ENCODE peak calls at places on chromosomes 7 and 10, in nine cellular contexts. One of them, this sample, is unnamed.

GRCh38 chr10:25766687-25767221 is 167.3 kb upstream of the MYO3A start:
- DNase-seq in left ventricle myocardium inferior: no peak
- DNase-seq in uterus: no peak
- DNase-seq in progenitor cell of endocrine pancreas: no peak
- DNase-seq in adrenal gland: no peak
- DNase-seq in astrocyte of the cerebellum: no peak
- DNase-seq in heart right ventricle: no peak
- DNase-seq in bronchial epithelial cell: no peak
- DNase-seq in H1: peak; percentile 73
- DNase-seq in this sample: no peak

GRCh38 chr7:7017707-7018265 is 164.6 kb upstream of the C1GALT1 start:
- DNase-seq in left ventricle myocardium inferior: no peak
- DNase-seq in uterus: no peak
- DNase-seq in progenitor cell of endocrine pancreas: no peak
- DNase-seq in adrenal gland: no peak
- DNase-seq in astrocyte of the cerebellum: no peak
- DNase-seq in heart right ventricle: no peak
- DNase-seq in bronchial epithelial cell: no peak
- DNase-seq in H1: no peak
- DNase-seq in this sample: no peak

GRCh38 chr7:106216517-106217088 is 68.2 kb downstream of the NAMPT start:
- DNase-seq in left ventricle myocardium inferior: no peak
- DNase-seq in uterus: peak; percentile 86
- DNase-seq in progenitor cell of endocrine pancreas: no peak
- DNase-seq in adrenal gland: peak; percentile 55
- DNase-seq in astrocyte of the cerebellum: peak; percentile 92
- DNase-seq in heart right ventricle: peak; percentile 51
- DNase-seq in bronchial epithelial cell: peak; percentile 98
- DNase-seq in H1: no peak
- DNase-seq in this sample: peak; percentile 80

GRCh38 chr7:17298840-17299476 is 506 bp downstream of the AHR start:
- DNase-seq in left ventricle myocardium inferior: peak; percentile 48
- DNase-seq in uterus: peak; percentile 23
- DNase-seq in progenitor cell of endocrine pancreas: peak; percentile 55
- DNase-seq in adrenal gland: peak; percentile 56
- DNase-seq in astrocyte of the cerebellum: no peak
- DNase-seq in heart right ventricle: peak; percentile 45
- DNase-seq in bronchial epithelial cell: no peak
- DNase-seq in H1: no peak
- DNase-seq in this sample: no peak

GRCh38 chr10:48364659-48365405 is 58.4 kb downstream of the MAPK8 start:
- DNase-seq in left ventricle myocardium inferior: no peak
- DNase-seq in uterus: no peak
- DNase-seq in progenitor cell of endocrine pancreas: no peak
- DNase-seq in adrenal gland: no peak
- DNase-seq in astrocyte of the cerebellum: peak; percentile 59
- DNase-seq in heart right ventricle: peak; percentile 28
- DNase-seq in bronchial epithelial cell: peak; percentile 78
- DNase-seq in H1: no peak
- DNase-seq in this sample: peak; percentile 14

GRCh38 chr10:102352066-102352715 is 43.3 kb upstream of the NFKB2 start:
- DNase-seq in left ventricle myocardium inferior: peak; percentile 24
- DNase-seq in uterus: peak; percentile 54
- DNase-seq in progenitor cell of endocrine pancreas: peak; percentile 64
- DNase-seq in adrenal gland: peak; percentile 71
- DNase-seq in astrocyte of the cerebellum: no peak
- DNase-seq in heart right ventricle: peak; percentile 53
- DNase-seq in bronchial epithelial cell: peak; percentile 47
- DNase-seq in H1: no peak
- DNase-seq in this sample: peak; percentile 22

GRCh38 chr7:101575731-101576130 is 53.4 kb downstream of the MYL10 start:
- DNase-seq in left ventricle myocardium inferior: no peak
- DNase-seq in uterus: no peak
- DNase-seq in progenitor cell of endocrine pancreas: no peak
- DNase-seq in adrenal gland: no peak
- DNase-seq in astrocyte of the cerebellum: no peak
- DNase-seq in heart right ventricle: no peak
- DNase-seq in bronchial epithelial cell: no peak
- DNase-seq in H1: no peak
- DNase-seq in this sample: no peak

GRCh38 chr7:40717242-40717641 is 582.4 kb downstream of the SUGCT start:
- DNase-seq in left ventricle myocardium inferior: peak; percentile 72
- DNase-seq in uterus: no peak
- DNase-seq in progenitor cell of endocrine pancreas: no peak
- DNase-seq in adrenal gland: peak; percentile 93
- DNase-seq in astrocyte of the cerebellum: no peak
- DNase-seq in heart right ventricle: peak; percentile 58
- DNase-seq in bronchial epithelial cell: peak; percentile 90
- DNase-seq in H1: peak; percentile 62
- DNase-seq in this sample: peak; percentile 54

GRCh38 chr7:90411510-90411909 is 8.2 kb downstream of the CLDN12 start:
- DNase-seq in left ventricle myocardium inferior: no peak
- DNase-seq in uterus: no peak
- DNase-seq in progenitor cell of endocrine pancreas: no peak
- DNase-seq in adrenal gland: no peak
- DNase-seq in astrocyte of the cerebellum: no peak
- DNase-seq in heart right ventricle: no peak
- DNase-seq in bronchial epithelial cell: peak; percentile 91
- DNase-seq in H1: no peak
- DNase-seq in this sample: no peak

GRCh38 chr7:115015619-115016018 is 93.7 kb downstream of the MDFIC start:
- DNase-seq in left ventricle myocardium inferior: no peak
- DNase-seq in uterus: no peak
- DNase-seq in progenitor cell of endocrine pancreas: no peak
- DNase-seq in adrenal gland: no peak
- DNase-seq in astrocyte of the cerebellum: no peak
- DNase-seq in heart right ventricle: no peak
- DNase-seq in bronchial epithelial cell: no peak
- DNase-seq in H1: no peak
- DNase-seq in this sample: peak; percentile 32

GRCh38 chr7:24718977-24719491 is 38.2 kb downstream of the GSDME start:
- DNase-seq in left ventricle myocardium inferior: no peak
- DNase-seq in uterus: no peak
- DNase-seq in progenitor cell of endocrine pancreas: no peak
- DNase-seq in adrenal gland: no peak
- DNase-seq in astrocyte of the cerebellum: no peak
- DNase-seq in heart right ventricle: no peak
- DNase-seq in bronchial epithelial cell: no peak
- DNase-seq in H1: no peak
- DNase-seq in this sample: no peak

GRCh38 chr10:4670737-4671136 is 155.3 kb upstream of the AKR1E2 start:
- DNase-seq in left ventricle myocardium inferior: no peak
- DNase-seq in uterus: no peak
- DNase-seq in progenitor cell of endocrine pancreas: no peak
- DNase-seq in adrenal gland: no peak
- DNase-seq in astrocyte of the cerebellum: no peak
- DNase-seq in heart right ventricle: no peak
- DNase-seq in bronchial epithelial cell: peak; percentile 85
- DNase-seq in H1: no peak
- DNase-seq in this sample: no peak

GRCh38 chr7:117946201-117946633 is 73.0 kb upstream of the CTTNBP2 start:
- DNase-seq in left ventricle myocardium inferior: no peak
- DNase-seq in uterus: no peak
- DNase-seq in progenitor cell of endocrine pancreas: no peak
- DNase-seq in adrenal gland: no peak
- DNase-seq in astrocyte of the cerebellum: peak; percentile 12
- DNase-seq in heart right ventricle: no peak
- DNase-seq in bronchial epithelial cell: peak; percentile 91
- DNase-seq in H1: no peak
- DNase-seq in this sample: no peak

GRCh38 chr10:119268871-119269506 is 61.6 kb downstream of the GRK5 start:
- DNase-seq in left ventricle myocardium inferior: no peak
- DNase-seq in uterus: no peak
- DNase-seq in progenitor cell of endocrine pancreas: no peak
- DNase-seq in adrenal gland: no peak
- DNase-seq in astrocyte of the cerebellum: no peak
- DNase-seq in heart right ventricle: no peak
- DNase-seq in bronchial epithelial cell: no peak
- DNase-seq in H1: no peak
- DNase-seq in this sample: no peak

GRCh38 chr7:44749992-44750391 is 1.3 kb downstream of the ZMIZ2 start:
- DNase-seq in left ventricle myocardium inferior: no peak
- DNase-seq in uterus: no peak
- DNase-seq in progenitor cell of endocrine pancreas: no peak
- DNase-seq in adrenal gland: no peak
- DNase-seq in astrocyte of the cerebellum: no peak
- DNase-seq in heart right ventricle: no peak
- DNase-seq in bronchial epithelial cell: no peak
- DNase-seq in H1: no peak
- DNase-seq in this sample: no peak

GRCh38 chr7:44748042-44748947 is at the start of gene ZMIZ2:
- DNase-seq in left ventricle myocardium inferior: peak; percentile 93
- DNase-seq in uterus: peak; percentile 93
- DNase-seq in progenitor cell of endocrine pancreas: peak; percentile 91
- DNase-seq in adrenal gland: peak; percentile 94
- DNase-seq in astrocyte of the cerebellum: no peak
- DNase-seq in heart right ventricle: peak; percentile 91
- DNase-seq in bronchial epithelial cell: peak; percentile 57
- DNase-seq in H1: peak; percentile 38
- DNase-seq in this sample: peak; percentile 74

GRCh38 chr7:44750921-44751571 is 2.4 kb downstream of the ZMIZ2 start:
- DNase-seq in left ventricle myocardium inferior: peak; percentile 40
- DNase-seq in uterus: no peak
- DNase-seq in progenitor cell of endocrine pancreas: no peak
- DNase-seq in adrenal gland: peak; percentile 50
- DNase-seq in astrocyte of the cerebellum: no peak
- DNase-seq in heart right ventricle: no peak
- DNase-seq in bronchial epithelial cell: no peak
- DNase-seq in H1: no peak
- DNase-seq in this sample: no peak

GRCh38 chr7:44748948-44749731 is 493 bp downstream of the ZMIZ2 start:
- DNase-seq in left ventricle myocardium inferior: no peak
- DNase-seq in uterus: no peak
- DNase-seq in progenitor cell of endocrine pancreas: no peak
- DNase-seq in adrenal gland: peak; percentile 32
- DNase-seq in astrocyte of the cerebellum: no peak
- DNase-seq in heart right ventricle: no peak
- DNase-seq in bronchial epithelial cell: no peak
- DNase-seq in H1: no peak
- DNase-seq in this sample: no peak

DNA sequence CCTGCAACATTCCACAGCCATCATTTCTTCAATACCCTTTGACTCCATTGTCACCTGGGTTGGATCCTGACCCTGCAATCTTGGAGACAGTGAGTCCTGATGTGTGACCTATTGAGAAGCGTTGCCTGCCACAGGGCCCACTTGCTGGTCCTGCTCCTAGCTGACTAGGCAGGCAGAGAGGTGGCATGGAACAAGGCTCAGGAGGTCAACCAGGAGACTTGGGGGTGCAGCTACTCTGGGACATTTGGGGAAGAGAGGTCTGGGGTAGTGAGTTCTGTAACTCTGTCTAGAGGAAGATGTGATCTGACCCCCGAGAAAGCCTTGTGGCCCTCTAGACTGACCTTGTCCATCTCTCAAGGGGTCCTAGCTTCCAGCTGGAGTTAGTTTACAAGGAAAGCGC is 1.8 kb downstream of the ZMIZ2 start:
- DNase-seq in left ventricle myocardium inferior: no peak
- DNase-seq in uterus: no peak
- DNase-seq in progenitor cell of endocrine pancreas: no peak
- DNase-seq in adrenal gland: no peak
- DNase-seq in astrocyte of the cerebellum: no peak
- DNase-seq in heart right ventricle: no peak
- DNase-seq in bronchial epithelial cell: no peak
- DNase-seq in H1: no peak
- DNase-seq in this sample: no peak
- TF ChIP-seq CTCF in left ventricle myocardium inferior: no peak
- TF ChIP-seq CTCF in uterus: no peak
- TF ChIP-seq CTCF in progenitor cell of endocrine pancreas: no peak
- TF ChIP-seq CTCF in adrenal gland: no peak
- TF ChIP-seq CTCF in astrocyte of the cerebellum: no peak
- TF ChIP-seq CTCF in heart right ventricle: no peak
- TF ChIP-seq CTCF in bronchial epithelial cell: no peak
- TF ChIP-seq CTCF in H1: no peak
- TF ChIP-seq CTCF in this sample: no peak

DNA sequence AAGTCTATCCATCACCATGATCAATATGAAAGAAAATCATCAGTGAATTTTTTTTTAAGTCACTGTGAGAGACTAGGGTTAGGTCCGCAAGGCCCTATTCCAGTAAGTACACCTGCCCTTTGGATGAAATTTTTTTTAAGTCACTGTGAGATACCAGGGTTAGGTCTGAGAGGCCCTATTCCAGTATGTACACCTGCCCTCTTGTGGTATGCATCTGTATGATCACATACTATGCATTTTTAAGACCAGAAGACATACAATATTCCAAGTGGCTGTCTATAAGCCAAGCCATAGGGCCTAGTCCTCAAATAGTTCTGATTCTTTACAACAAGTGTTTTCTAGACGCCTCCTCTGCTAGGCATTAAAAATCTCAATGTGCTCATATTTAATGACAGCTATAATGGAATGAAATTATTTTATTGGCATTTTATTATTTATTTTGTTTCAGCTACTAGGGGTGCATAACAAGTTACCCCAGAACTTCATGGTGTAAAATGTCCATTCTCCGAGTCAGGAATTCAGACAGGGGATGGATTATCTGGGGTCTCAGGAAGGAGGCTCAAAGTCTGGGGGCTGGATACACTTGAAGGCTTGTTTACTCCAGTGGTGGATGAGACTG is 53.1 kb downstream of the TEX36 start:
- DNase-seq in left ventricle myocardium inferior: no peak
- DNase-seq in uterus: no peak
- DNase-seq in progenitor cell of endocrine pancreas: no peak
- DNase-seq in adrenal gland: no peak
- DNase-seq in astrocyte of the cerebellum: peak; percentile 20
- DNase-seq in heart right ventricle: no peak
- DNase-seq in bronchial epithelial cell: peak; percentile 77
- DNase-seq in H1: no peak
- DNase-seq in this sample: no peak
- TF ChIP-seq CTCF in left ventricle myocardium inferior: peak; percentile 28
- TF ChIP-seq CTCF in uterus: no peak
- TF ChIP-seq CTCF in progenitor cell of endocrine pancreas: peak; percentile 76
- TF ChIP-seq CTCF in adrenal gland: peak; percentile 21
- TF ChIP-seq CTCF in astrocyte of the cerebellum: peak; percentile 44
- TF ChIP-seq CTCF in heart right ventricle: peak; percentile 12
- TF ChIP-seq CTCF in bronchial epithelial cell: peak; percentile 62
- TF ChIP-seq CTCF in H1: peak; percentile 27
- TF ChIP-seq CTCF in this sample: peak; percentile 27

GRCh38 chr7:135362871-135363270 is 129.2 kb downstream of the STRA8 start:
- DNase-seq in left ventricle myocardium inferior: no peak
- DNase-seq in uterus: no peak
- DNase-seq in progenitor cell of endocrine pancreas: no peak
- DNase-seq in adrenal gland: no peak
- DNase-seq in astrocyte of the cerebellum: no peak
- DNase-seq in heart right ventricle: no peak
- DNase-seq in bronchial epithelial cell: no peak
- DNase-seq in H1: no peak
- DNase-seq in this sample: no peak
- TF ChIP-seq CTCF in left ventricle myocardium inferior: no peak
- TF ChIP-seq CTCF in uterus: no peak
- TF ChIP-seq CTCF in progenitor cell of endocrine pancreas: no peak
- TF ChIP-seq CTCF in adrenal gland: no peak
- TF ChIP-seq CTCF in astrocyte of the cerebellum: no peak
- TF ChIP-seq CTCF in heart right ventricle: no peak
- TF ChIP-seq CTCF in bronchial epithelial cell: peak; percentile 3
- TF ChIP-seq CTCF in H1: peak; percentile 75
- TF ChIP-seq CTCF in this sample: no peak

DNA sequence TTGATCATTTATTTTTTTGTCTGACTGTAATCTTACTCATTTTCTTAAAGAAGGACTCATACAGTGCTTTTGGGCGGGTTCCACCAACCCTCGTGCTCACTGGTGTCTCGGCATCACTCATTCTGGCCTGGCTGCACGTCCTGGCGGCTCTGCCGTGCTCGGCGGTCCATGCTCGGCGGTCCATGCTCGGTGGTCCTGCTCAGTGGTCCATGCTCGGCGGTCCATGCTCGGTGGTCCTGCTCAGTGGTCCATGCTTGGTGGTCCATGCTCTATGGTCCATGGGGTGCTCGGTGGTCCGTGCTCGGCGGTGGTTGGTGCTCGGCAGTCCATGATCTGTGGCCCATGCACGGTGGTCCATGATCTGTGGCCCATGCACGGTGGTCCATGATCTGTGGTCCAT is 72.5 kb downstream of the WDR37 start:
- DNase-seq in left ventricle myocardium inferior: no peak
- DNase-seq in uterus: no peak
- DNase-seq in progenitor cell of endocrine pancreas: no peak
- DNase-seq in adrenal gland: no peak
- DNase-seq in astrocyte of the cerebellum: no peak
- DNase-seq in heart right ventricle: no peak
- DNase-seq in bronchial epithelial cell: no peak
- DNase-seq in H1: no peak
- DNase-seq in this sample: no peak
- TF ChIP-seq CTCF in left ventricle myocardium inferior: no peak
- TF ChIP-seq CTCF in uterus: no peak
- TF ChIP-seq CTCF in progenitor cell of endocrine pancreas: no peak
- TF ChIP-seq CTCF in adrenal gland: no peak
- TF ChIP-seq CTCF in astrocyte of the cerebellum: no peak
- TF ChIP-seq CTCF in heart right ventricle: no peak
- TF ChIP-seq CTCF in bronchial epithelial cell: no peak
- TF ChIP-seq CTCF in H1: no peak
- TF ChIP-seq CTCF in this sample: no peak

This sample was measured in AG09319.